ENCODE peak calls at places on chromosomes 1 and 21, in nine cellular contexts. C is prostate gland, L is H1, H is breast epithelium, J is stomach, E is sigmoid colon, A is transverse colon, Z is K562, U is GM23338. Y is an unnamed sample.

GRCh38 chr1:56758135-56758534 is 61.1 kb downstream of the FYB2 start:
- DNase-seq in L (peak; percentile 21), Z (no peak), H (no peak), A (peak; percentile 27), C (peak; percentile 19), U (peak; percentile 68), J (peak; percentile 43), E (no peak), Y (no peak)

GRCh38 chr1:21638531-21639341 is 30.4 kb downstream of the RAP1GAP start:
- DNase-seq in Z (peak; percentile 80), L (no peak), E (no peak), H (peak; percentile 67), U (no peak), J (peak; percentile 74), C (no peak), A (no peak), Y (peak; percentile 57)

GRCh38 chr1:212749924-212750535 is 41.5 kb downstream of the NSL1 start:
- DNase-seq in C (no peak), H (no peak), E (no peak), J (no peak), L (no peak), A (no peak), U (peak; percentile 89), Z (peak; percentile 67), Y (peak; percentile 28)

GRCh38 chr21:45003331-45004058 is 63.7 kb downstream of the SLX9 start:
- DNase-seq in H (no peak), L (no peak), U (no peak), Z (no peak), A (peak; percentile 4), C (no peak), E (peak; percentile 66), J (no peak), Y (no peak)

GRCh38 chr1:225449774-225450173 is 21.9 kb upstream of the LBR start:
- DNase-seq in Z (no peak), A (peak; percentile 7), C (no peak), H (no peak), U (no peak), E (peak; percentile 58), L (no peak), J (no peak), Y (no peak)

GRCh38 chr1:49160677-49161076 is 384.0 kb upstream of the BEND5 start:
- DNase-seq in Z (no peak), E (no peak), H (no peak), A (no peak), U (peak; percentile 3), C (no peak), L (no peak), J (no peak), Y (no peak)

GRCh38 chr1:1090424-1091343 is 16.6 kb upstream of the RNF223 start:
- DNase-seq in H (no peak), U (no peak), C (no peak), J (no peak), E (no peak), Z (no peak), L (no peak), A (peak; percentile 7), Y (no peak)

GRCh38 chr1:202200112-202200548 is 6.5 kb downstream of the LGR6 start:
- DNase-seq in C (no peak), J (peak; percentile 36), H (no peak), A (peak; percentile 57), U (peak; percentile 35), Z (peak; percentile 44), L (no peak), E (no peak), Y (no peak)

GRCh38 chr1:12001996-12002493 is 17.3 kb upstream of the MIIP start:
- DNase-seq in Z (no peak), E (no peak), C (no peak), A (no peak), H (no peak), U (no peak), J (no peak), L (no peak), Y (no peak)

GRCh38 chr21:45531393-45532215 is 10.6 kb downstream of the SLC19A1 start:
- DNase-seq in L (no peak), J (peak; percentile 23), A (peak; percentile 9), E (peak; percentile 54), U (no peak), H (no peak), C (no peak), Z (no peak), Y (no peak)

GRCh38 chr1:233183226-233184020 is 112.1 kb downstream of the PCNX2 start:
- DNase-seq in Z (no peak), C (no peak), L (no peak), A (no peak), J (no peak), E (no peak), U (peak; percentile 14), H (no peak), Y (no peak)

GRCh38 chr1:79362470-79362869 is 355.9 kb upstream of the ADGRL4 start:
- DNase-seq in U (no peak), J (no peak), Z (no peak), H (no peak), E (no peak), A (no peak), C (no peak), L (no peak), Y (no peak)

GRCh38 chr21:45478816-45479669 is 63.2 kb downstream of the SLC19A1 start:
- DNase-seq in L (no peak), A (no peak), Z (no peak), J (no peak), E (no peak), H (no peak), C (no peak), U (no peak), Y (no peak)

GRCh38 chr1:244431166-244431565 is 20.5 kb downstream of the ADSS2 start:
- DNase-seq in L (no peak), C (no peak), Z (no peak), H (no peak), E (no peak), J (no peak), U (no peak), A (no peak), Y (no peak)

GRCh38 chr1:244424649-244425334 is 26.9 kb downstream of the ADSS2 start:
- DNase-seq in L (no peak), J (no peak), H (no peak), A (no peak), E (no peak), Z (no peak), C (no peak), U (no peak), Y (no peak)

GRCh38 chr1:244427647-244428046 is 24.1 kb downstream of the ADSS2 start:
- DNase-seq in E (no peak), A (no peak), H (no peak), C (no peak), L (no peak), Z (no peak), U (no peak), J (no peak), Y (no peak)

GRCh38 chr1:244435562-244436205 is 16.0 kb downstream of the ADSS2 start:
- DNase-seq in L (no peak), A (no peak), H (no peak), U (no peak), C (no peak), E (no peak), Z (no peak), J (no peak), Y (no peak)

DNA sequence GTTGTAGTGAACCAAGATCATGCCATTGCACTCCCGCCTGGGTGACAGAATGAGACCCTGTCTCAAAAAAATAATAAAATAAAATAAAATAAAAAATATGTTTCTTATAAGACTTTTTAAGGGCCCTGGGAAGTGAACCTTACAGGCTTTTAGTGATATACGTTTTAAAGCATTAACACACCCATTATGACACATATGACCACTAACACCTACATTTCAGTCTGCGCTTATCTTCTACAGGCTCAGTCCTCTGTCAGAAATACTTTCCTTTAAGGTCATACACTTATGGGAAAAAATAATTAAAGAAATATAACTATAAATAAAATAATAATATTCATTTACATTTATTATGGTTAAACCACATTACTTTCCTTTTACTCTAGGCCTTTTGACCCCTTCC is 21.9 kb downstream of the ADSS2 start:
- DNase-seq in E (no peak), Z (no peak), H (no peak), C (no peak), J (no peak), U (no peak), L (no peak), A (no peak), Y (no peak)
- H3K27ac ChIP-seq in E (no peak overlapping the region), Z (no peak overlapping the region), H (no peak overlapping the region), C (no peak overlapping the region), J (no peak overlapping the region), U (no peak overlapping the region), L (no peak overlapping the region), A (no peak overlapping the region), Y (no peak overlapping the region)

DNA sequence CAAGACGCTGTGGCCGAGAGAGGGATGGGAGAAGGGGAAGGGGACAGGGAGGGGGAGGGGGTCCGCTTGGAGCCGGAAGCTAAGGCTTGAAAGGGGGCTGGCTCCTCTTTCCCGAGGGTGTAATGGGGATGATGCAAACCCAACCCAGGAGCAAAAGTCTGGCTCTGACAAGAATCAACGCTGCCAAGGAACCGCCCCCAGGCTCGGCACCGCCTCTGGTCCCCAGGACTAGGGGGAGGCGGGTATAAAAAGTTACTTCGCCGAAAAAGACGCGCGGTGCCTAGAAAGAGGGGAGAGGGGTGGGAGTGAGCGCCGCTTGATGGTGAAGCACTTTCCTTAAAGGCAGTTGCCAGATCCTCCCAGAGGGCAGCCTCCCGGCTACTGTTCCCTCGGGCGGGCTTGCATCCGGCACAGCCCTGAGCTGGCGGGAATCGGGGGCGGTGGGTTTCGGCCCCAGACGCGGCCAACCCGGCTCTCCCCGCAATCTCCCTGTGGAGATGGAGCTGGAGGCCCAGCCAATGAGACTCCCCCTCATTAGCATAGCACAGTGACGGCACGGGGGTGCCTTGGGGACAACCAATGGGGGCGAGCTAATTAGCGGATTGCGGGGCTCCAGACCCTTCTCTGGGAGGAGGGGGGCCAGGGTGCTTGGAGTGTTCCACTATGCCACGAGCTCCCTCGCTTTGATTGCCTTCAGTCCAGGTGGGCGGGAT is at the start of gene KCNT2:
- DNase-seq in Z (peak; percentile 13), E (peak; percentile 87), J (peak; percentile 25), U (peak; percentile 99), C (peak; percentile 12), H (no peak), L (peak; percentile 94), A (peak; percentile 31), Y (no peak)
- TF ChIP-seq POLR2AphosphoS5 in Z (no peak), E (peak; percentile 12), J (no peak), U (peak; percentile 86), C (no peak), H (no peak), L (peak; percentile 96), A (no peak), Y (no peak)

GRCh38 chr21:29300547-29301138 is 1.9 kb downstream of the BACH1 start:
- DNase-seq in U (no peak), C (no peak), Z (no peak), L (no peak), J (no peak), H (no peak), A (no peak), E (no peak), Y (no peak)
- H3K4me1 ChIP-seq in U (peaks cover 39% of the 10 kb centered on the region), C (peaks cover 4% of the 10 kb centered on the region), Z (peaks cover 17% of the 10 kb centered on the region), L (no peaks in the 10 kb centered on the region), J (peaks cover 49% of the 10 kb centered on the region), H (no peaks in the 10 kb centered on the region), A (peaks cover 11% of the 10 kb centered on the region), E (no peaks in the 10 kb centered on the region), Y (peaks cover 19% of the 10 kb centered on the region)

DNA sequence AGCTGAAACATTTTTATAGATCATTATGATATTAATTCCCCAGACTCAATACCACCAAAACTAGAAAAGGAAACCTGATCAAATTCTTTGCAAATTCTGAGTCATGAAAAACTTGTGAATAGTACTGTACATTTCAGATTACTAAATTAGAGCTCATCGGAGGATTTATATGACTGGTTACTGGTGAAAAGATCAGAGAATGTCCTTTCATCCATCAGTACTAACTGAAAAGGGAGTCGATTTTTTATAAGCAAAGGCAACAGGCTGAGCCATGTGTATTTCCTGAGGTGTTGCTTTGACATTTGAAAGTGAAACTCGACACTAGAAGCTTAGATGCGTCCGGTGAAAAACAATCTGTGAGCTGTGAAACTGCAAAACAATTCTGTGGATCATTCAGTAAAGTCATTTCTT is 155.7 kb downstream of the TNFSF18 start:
- DNase-seq in E (no peak), J (no peak), Z (no peak), U (peak; percentile 14), L (no peak), H (no peak), A (no peak), C (no peak), Y (no peak)
- H3K27ac ChIP-seq in E (peak overlapping the region; percentile 10), J (peak overlapping the region; percentile 17), Z (no peak overlapping the region), U (no peak overlapping the region), L (no peak overlapping the region), H (no peak overlapping the region), A (no peak overlapping the region), C (no peak overlapping the region), Y (no peak overlapping the region)